ENCODE peak calls at places on chromosomes 6 and 20, in four cellular contexts. One of them, this sample, is unnamed. For H3K4me1, the result is how much of the 10 kb centered on the place peaks cover.

GRCh38 chr6:26249959-26250805 is 114.8 kb upstream of the BTN3A2 start:
- DNase-seq in ovary: no peak
- DNase-seq in fibroblast of lung: peak
- DNase-seq in suprapubic skin: peak
- DNase-seq in this sample: no peak

GRCh38 chr6:166453651-166454050 is 70.9 kb upstream of the MPC1 start:
- DNase-seq in suprapubic skin: no peak
- DNase-seq in ovary: no peak
- DNase-seq in fibroblast of lung: no peak
- DNase-seq in this sample: no peak

GRCh38 chr6:169944415-169944814 is 193.0 kb downstream of the ERMARD start:
- DNase-seq in fibroblast of lung: no peak
- DNase-seq in ovary: no peak
- DNase-seq in suprapubic skin: no peak
- DNase-seq in this sample: no peak

GRCh38 chr20:33925867-33926266 is 67.8 kb upstream of the RALY start:
- DNase-seq in fibroblast of lung: peak
- DNase-seq in suprapubic skin: no peak
- DNase-seq in ovary: no peak
- DNase-seq in this sample: no peak

GRCh38 chr6:56695702-56696101 is 53.0 kb upstream of the DST start:
- DNase-seq in suprapubic skin: no peak
- DNase-seq in ovary: no peak
- DNase-seq in fibroblast of lung: peak
- DNase-seq in this sample: no peak

GRCh38 chr6:113855500-113856010 is 1.6 kb upstream of the MARCKS start:
- DNase-seq in ovary: no peak
- DNase-seq in suprapubic skin: peak
- DNase-seq in fibroblast of lung: peak
- DNase-seq in this sample: no peak

GRCh38 chr6:16712931-16713484 is 48.3 kb downstream of the ATXN1 start:
- DNase-seq in suprapubic skin: peak
- DNase-seq in ovary: peak
- DNase-seq in fibroblast of lung: peak
- DNase-seq in this sample: no peak

GRCh38 chr6:53568776-53569616 is 24.1 kb upstream of the GCLC start:
- DNase-seq in fibroblast of lung: peak
- DNase-seq in suprapubic skin: no peak
- DNase-seq in ovary: no peak
- DNase-seq in this sample: no peak

GRCh38 chr6:138291036-138291848 is 73.0 kb upstream of the PBOV1 start:
- DNase-seq in ovary: no peak
- DNase-seq in suprapubic skin: no peak
- DNase-seq in fibroblast of lung: no peak
- DNase-seq in this sample: no peak

GRCh38 chr20:57708694-57709673 is 831 bp downstream of the PMEPA1 start:
- DNase-seq in fibroblast of lung: no peak
- DNase-seq in ovary: peak
- DNase-seq in suprapubic skin: no peak
- DNase-seq in this sample: no peak

GRCh38 chr6:72081880-72082279 is 195.5 kb downstream of the RIMS1 start:
- DNase-seq in fibroblast of lung: no peak
- DNase-seq in ovary: no peak
- DNase-seq in suprapubic skin: no peak
- DNase-seq in this sample: no peak

GRCh38 chr6:11534561-11534960 is 3.0 kb upstream of the TMEM170B start:
- DNase-seq in ovary: no peak
- DNase-seq in suprapubic skin: no peak
- DNase-seq in fibroblast of lung: no peak
- DNase-seq in this sample: no peak

GRCh38 chr6:73644941-73645591 is 8.7 kb downstream of the SLC17A5 start:
- DNase-seq in fibroblast of lung: no peak
- DNase-seq in ovary: no peak
- DNase-seq in suprapubic skin: no peak
- DNase-seq in this sample: no peak

GRCh38 chr20:49352821-49353220 is 75.0 kb upstream of the ZNFX1 start:
- DNase-seq in suprapubic skin: no peak
- DNase-seq in ovary: no peak
- DNase-seq in fibroblast of lung: no peak
- DNase-seq in this sample: no peak

GRCh38 chr6:35047265-35048011 is 93.7 kb downstream of the TCP11 start:
- DNase-seq in fibroblast of lung: peak
- DNase-seq in ovary: no peak
- DNase-seq in suprapubic skin: no peak
- DNase-seq in this sample: no peak

GRCh38 chr6:127966616-127967015 is 65.8 kb upstream of the THEMIS start:
- DNase-seq in ovary: no peak
- DNase-seq in suprapubic skin: no peak
- DNase-seq in fibroblast of lung: peak
- DNase-seq in this sample: no peak

GRCh38 chr6:127967708-127968107 is 66.8 kb upstream of the THEMIS start:
- DNase-seq in suprapubic skin: no peak
- DNase-seq in fibroblast of lung: no peak
- DNase-seq in ovary: no peak
- DNase-seq in this sample: no peak

GRCh38 chr6:127971386-127971785 is 70.5 kb upstream of the THEMIS start:
- DNase-seq in suprapubic skin: no peak
- DNase-seq in ovary: no peak
- DNase-seq in fibroblast of lung: no peak
- DNase-seq in this sample: no peak

GRCh38 chr6:127969701-127970100 is 68.8 kb upstream of the THEMIS start:
- DNase-seq in fibroblast of lung: no peak
- DNase-seq in suprapubic skin: no peak
- DNase-seq in ovary: no peak
- DNase-seq in this sample: no peak

DNA sequence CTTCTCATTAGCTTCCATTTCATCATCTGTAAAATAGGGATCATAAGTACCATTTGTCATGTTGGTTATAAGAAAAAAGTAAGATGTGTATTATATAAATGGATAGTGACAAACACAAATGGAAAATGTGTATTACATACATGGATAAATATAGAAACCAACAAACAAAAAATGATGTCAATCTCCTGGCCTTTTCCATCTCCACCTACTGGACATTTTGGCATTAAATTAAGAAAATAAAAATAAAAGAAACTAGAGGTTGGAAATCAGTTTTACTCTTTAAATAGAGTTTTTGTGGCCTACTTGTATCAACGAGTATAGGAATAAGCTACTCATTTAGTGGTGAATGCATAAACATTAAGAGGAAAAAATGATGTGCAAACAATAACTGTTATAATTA is 67.5 kb upstream of the THEMIS start:
- DNase-seq in suprapubic skin: no peak
- DNase-seq in ovary: no peak
- DNase-seq in fibroblast of lung: no peak
- DNase-seq in this sample: no peak
- TF ChIP-seq CTCF in suprapubic skin: no peak
- TF ChIP-seq CTCF in ovary: no peak
- TF ChIP-seq CTCF in fibroblast of lung: no peak
- TF ChIP-seq CTCF in this sample: no peak

GRCh38 chr20:44599715-44600114 is 17.3 kb downstream of the PKIG start:
- DNase-seq in suprapubic skin: no peak
- DNase-seq in fibroblast of lung: no peak
- DNase-seq in ovary: no peak
- DNase-seq in this sample: no peak

GRCh38 chr20:44598413-44599290 is 16.3 kb downstream of the PKIG start:
- DNase-seq in fibroblast of lung: no peak
- DNase-seq in suprapubic skin: no peak
- DNase-seq in ovary: no peak
- DNase-seq in this sample: no peak

GRCh38 chr20:44601801-44602204 is 19.4 kb downstream of the PKIG start:
- DNase-seq in ovary: peak
- DNase-seq in suprapubic skin: no peak
- DNase-seq in fibroblast of lung: peak
- DNase-seq in this sample: peak

GRCh38 chr20:44600301-44600700 is 17.9 kb downstream of the PKIG start:
- DNase-seq in fibroblast of lung: no peak
- DNase-seq in ovary: no peak
- DNase-seq in suprapubic skin: no peak
- DNase-seq in this sample: no peak

DNA sequence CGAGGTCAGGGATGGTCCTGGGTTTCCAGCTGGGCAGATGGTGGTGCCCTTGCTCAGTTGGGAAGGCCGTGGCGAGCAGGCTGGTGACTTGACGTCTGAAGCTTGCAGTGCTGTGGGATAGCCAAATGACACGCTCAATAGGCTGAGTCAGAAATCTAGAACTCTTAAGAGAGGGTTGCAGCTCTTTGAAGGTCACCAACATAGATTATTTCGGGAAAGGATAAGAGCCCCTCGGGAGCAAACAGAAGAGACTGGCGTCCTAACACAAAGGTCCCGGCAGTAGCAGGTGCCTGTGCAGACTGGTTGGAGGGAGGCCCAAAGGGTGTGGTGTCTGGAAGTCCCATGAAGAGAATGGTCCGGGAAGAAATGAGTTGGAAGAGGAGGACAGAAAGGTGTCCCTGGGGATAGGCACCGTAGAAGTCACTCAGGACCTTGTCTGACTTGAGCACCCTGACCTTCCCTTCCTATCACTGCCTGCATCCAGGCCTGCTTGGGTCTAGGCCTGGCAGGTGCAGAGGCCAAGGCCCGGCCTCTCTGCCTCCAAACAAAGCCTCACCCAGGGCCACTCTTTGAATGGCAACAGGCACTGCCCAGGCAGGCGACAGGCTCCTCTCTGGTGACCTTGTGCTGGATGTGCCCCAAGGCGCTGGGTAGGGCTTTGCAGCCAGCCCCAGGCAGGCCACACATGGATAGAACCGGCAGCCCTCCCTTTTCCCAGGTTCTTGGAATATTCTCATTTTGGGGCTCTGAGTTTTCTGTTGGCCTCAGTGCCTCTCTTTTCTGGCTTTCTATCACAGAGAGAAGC is 18.6 kb downstream of the PKIG start:
- DNase-seq in suprapubic skin: no peak
- DNase-seq in fibroblast of lung: peak
- DNase-seq in ovary: peak
- DNase-seq in this sample: no peak
- H3K27ac ChIP-seq in suprapubic skin: peak
- H3K27ac ChIP-seq in fibroblast of lung: peak
- H3K27ac ChIP-seq in ovary: peak
- H3K27ac ChIP-seq in this sample: peak

GRCh38 chr6:42028234-42029061 is 21.9 kb upstream of the TAF8 start:
- DNase-seq in ovary: no peak
- DNase-seq in fibroblast of lung: peak
- DNase-seq in suprapubic skin: no peak
- DNase-seq in this sample: no peak
- H3K4me1 ChIP-seq in ovary: under half
- H3K4me1 ChIP-seq in fibroblast of lung: under half
- H3K4me1 ChIP-seq in suprapubic skin: under half
- H3K4me1 ChIP-seq in this sample: under half

GRCh38 chr20:59985864-59986263 is 27.6 kb downstream of the CDH26 start:
- DNase-seq in ovary: no peak
- DNase-seq in suprapubic skin: no peak
- DNase-seq in fibroblast of lung: no peak
- DNase-seq in this sample: no peak

GRCh38 chr20:59992531-59992930 is 34.3 kb downstream of the CDH26 start:
- DNase-seq in ovary: no peak
- DNase-seq in suprapubic skin: no peak
- DNase-seq in fibroblast of lung: no peak
- DNase-seq in this sample: no peak

GRCh38 chr20:59984551-59984950 is 26.3 kb downstream of the CDH26 start:
- DNase-seq in suprapubic skin: no peak
- DNase-seq in ovary: no peak
- DNase-seq in fibroblast of lung: no peak
- DNase-seq in this sample: no peak

GRCh38 chr20:59988141-59988540 is 29.9 kb downstream of the CDH26 start:
- DNase-seq in ovary: no peak
- DNase-seq in fibroblast of lung: peak
- DNase-seq in suprapubic skin: no peak
- DNase-seq in this sample: no peak

DNA sequence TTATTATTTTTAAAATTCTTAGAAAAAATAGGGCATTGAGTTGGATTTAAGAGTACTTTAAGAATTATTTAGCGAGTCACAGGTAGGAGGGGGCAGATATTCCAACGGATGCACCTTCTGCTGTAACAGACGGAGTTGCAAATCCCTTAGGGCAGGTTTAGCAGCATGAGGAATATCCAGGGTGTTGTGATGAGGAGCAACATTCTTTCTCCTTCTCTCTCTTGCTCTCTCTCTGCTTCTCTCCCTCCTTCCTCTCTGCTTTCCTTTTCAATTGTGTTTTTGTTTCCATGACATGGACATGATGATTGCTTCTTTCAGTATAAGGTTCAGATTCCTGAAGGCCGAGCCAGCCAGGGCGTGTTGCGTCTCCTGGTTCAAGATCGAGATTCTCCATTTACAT is 28.9 kb downstream of the CDH26 start:
- DNase-seq in ovary: no peak
- DNase-seq in fibroblast of lung: no peak
- DNase-seq in suprapubic skin: no peak
- DNase-seq in this sample: no peak
- TF ChIP-seq CTCF in ovary: no peak
- TF ChIP-seq CTCF in fibroblast of lung: no peak
- TF ChIP-seq CTCF in suprapubic skin: no peak
- TF ChIP-seq CTCF in this sample: no peak

DNA sequence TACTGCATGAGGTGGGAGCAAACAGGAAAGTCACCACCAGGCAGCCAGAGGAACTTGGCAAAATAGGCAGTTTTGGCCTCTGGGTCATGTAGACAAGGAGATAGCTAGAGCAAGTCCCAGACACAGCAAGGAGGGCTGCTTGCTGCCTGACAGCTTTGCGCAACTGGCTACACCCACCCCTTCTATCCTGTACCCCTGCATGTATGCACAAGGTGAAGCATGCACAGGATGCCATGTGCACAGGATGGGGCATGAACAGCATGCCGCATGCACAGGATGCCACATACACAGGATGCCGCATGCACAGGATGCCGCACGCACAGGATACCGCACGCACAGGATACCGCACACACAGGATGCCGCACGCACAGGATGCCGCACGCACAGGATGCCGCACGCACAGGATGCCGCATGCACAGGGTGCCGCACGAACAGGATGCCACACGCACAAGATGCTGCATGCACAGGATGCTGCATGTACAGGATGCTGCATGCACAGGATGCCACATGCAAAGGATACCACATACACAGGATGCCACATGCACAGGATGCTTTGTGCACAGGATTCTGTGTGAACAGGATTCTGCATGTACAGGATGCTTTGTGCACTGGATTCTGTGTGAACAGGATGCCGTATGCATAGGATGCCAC is 104.9 kb upstream of the IYD start:
- DNase-seq in suprapubic skin: no peak
- DNase-seq in ovary: no peak
- DNase-seq in fibroblast of lung: no peak
- DNase-seq in this sample: no peak
- H3K27ac ChIP-seq in suprapubic skin: no peak
- H3K27ac ChIP-seq in ovary: no peak
- H3K27ac ChIP-seq in fibroblast of lung: no peak
- H3K27ac ChIP-seq in this sample: no peak

DNA sequence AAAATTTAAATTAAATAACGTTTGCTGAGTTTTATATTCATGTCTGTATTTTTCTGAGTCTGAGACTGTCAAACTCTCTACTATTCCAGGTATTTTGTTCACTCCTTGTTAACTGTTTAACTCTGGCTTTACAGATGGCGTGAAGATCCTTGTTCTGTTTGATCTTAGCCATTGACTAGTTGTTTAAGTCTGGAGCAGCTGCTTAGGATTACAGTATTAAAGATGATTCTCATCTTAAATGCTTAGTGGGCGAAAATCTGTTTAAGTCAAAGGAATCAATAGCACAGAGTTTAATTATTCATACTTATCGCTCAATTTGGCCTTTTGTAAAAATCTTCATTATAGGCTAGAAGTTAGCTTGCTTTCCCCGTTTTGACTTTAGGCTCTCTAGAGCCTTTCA is 2.4 kb downstream of the PHACTR2 start:
- DNase-seq in ovary: no peak
- DNase-seq in fibroblast of lung: no peak
- DNase-seq in suprapubic skin: no peak
- DNase-seq in this sample: no peak
- H3K4me1 ChIP-seq in ovary: under half
- H3K4me1 ChIP-seq in fibroblast of lung: under half
- H3K4me1 ChIP-seq in suprapubic skin: under half
- H3K4me1 ChIP-seq in this sample: under half

This sample was measured in thoracic aorta.